ENCODE peak calls at places on chromosomes 16 and 17, in eight cellular contexts. One of them, this sample, is unnamed.

GRCh38 chr17:80036715-80037477 is 454 bp downstream of the CCDC40 start:
- DNase-seq in GM23248: peak; percentile 70
- DNase-seq in vagina: no peak
- DNase-seq in SK-N-SH: peak; percentile 92
- DNase-seq in PC-9: no peak
- DNase-seq in mammary epithelial cell: peak; percentile 5
- DNase-seq in psoas muscle: peak; percentile 30
- DNase-seq in fibroblast of lung: peak; percentile 47
- DNase-seq in this sample: peak; percentile 71

GRCh38 chr16:6020162-6020980 is 922.8 kb upstream of the EEF2KMT start:
- DNase-seq in mammary epithelial cell: no peak
- DNase-seq in SK-N-SH: peak; percentile 67
- DNase-seq in vagina: no peak
- DNase-seq in fibroblast of lung: peak; percentile 12
- DNase-seq in PC-9: no peak
- DNase-seq in GM23248: no peak
- DNase-seq in psoas muscle: no peak
- DNase-seq in this sample: no peak

GRCh38 chr17:65297384-65297783 is 160.2 kb downstream of the RGS9 start:
- DNase-seq in fibroblast of lung: peak; percentile 40
- DNase-seq in vagina: no peak
- DNase-seq in SK-N-SH: no peak
- DNase-seq in psoas muscle: no peak
- DNase-seq in PC-9: no peak
- DNase-seq in GM23248: peak; percentile 86
- DNase-seq in mammary epithelial cell: peak; percentile 6
- DNase-seq in this sample: no peak

GRCh38 chr17:62965649-62966425 is at the start of gene TANC2:
- DNase-seq in psoas muscle: peak; percentile 80
- DNase-seq in vagina: no peak
- DNase-seq in fibroblast of lung: peak; percentile 82
- DNase-seq in SK-N-SH: peak; percentile 99
- DNase-seq in PC-9: peak; percentile 63
- DNase-seq in GM23248: peak; percentile 85
- DNase-seq in mammary epithelial cell: peak; percentile 34
- DNase-seq in this sample: peak; percentile 88

GRCh38 chr16:66660422-66661209 is 35.9 kb downstream of the CMTM4 start:
- DNase-seq in fibroblast of lung: peak; percentile 91
- DNase-seq in PC-9: no peak
- DNase-seq in vagina: no peak
- DNase-seq in psoas muscle: peak; percentile 65
- DNase-seq in GM23248: peak; percentile 94
- DNase-seq in SK-N-SH: peak; percentile 72
- DNase-seq in mammary epithelial cell: peak; percentile 85
- DNase-seq in this sample: peak; percentile 90

GRCh38 chr17:34199932-34200534 is 55.1 kb upstream of the CCL2 start:
- DNase-seq in psoas muscle: peak; percentile 51
- DNase-seq in mammary epithelial cell: peak; percentile 50
- DNase-seq in SK-N-SH: peak; percentile 79
- DNase-seq in fibroblast of lung: peak; percentile 74
- DNase-seq in vagina: no peak
- DNase-seq in GM23248: peak; percentile 85
- DNase-seq in PC-9: peak; percentile 60
- DNase-seq in this sample: peak; percentile 77

GRCh38 chr17:71985111-71986039 is 135.4 kb upstream of the SOX9 start:
- DNase-seq in PC-9: peak; percentile 41
- DNase-seq in psoas muscle: no peak
- DNase-seq in GM23248: no peak
- DNase-seq in mammary epithelial cell: peak; percentile 93
- DNase-seq in SK-N-SH: no peak
- DNase-seq in vagina: no peak
- DNase-seq in fibroblast of lung: peak; percentile 18
- DNase-seq in this sample: no peak

GRCh38 chr17:14069251-14069981 is at the start of gene COX10:
- DNase-seq in fibroblast of lung: peak; percentile 83
- DNase-seq in GM23248: peak; percentile 94
- DNase-seq in psoas muscle: peak; percentile 90
- DNase-seq in mammary epithelial cell: peak; percentile 85
- DNase-seq in SK-N-SH: peak; percentile 89
- DNase-seq in PC-9: peak; percentile 76
- DNase-seq in vagina: peak; percentile 90
- DNase-seq in this sample: peak; percentile 86

GRCh38 chr17:51091635-51092034 is 29.0 kb downstream of the SPAG9 start:
- DNase-seq in GM23248: no peak
- DNase-seq in vagina: no peak
- DNase-seq in psoas muscle: no peak
- DNase-seq in PC-9: no peak
- DNase-seq in mammary epithelial cell: no peak
- DNase-seq in SK-N-SH: no peak
- DNase-seq in fibroblast of lung: no peak
- DNase-seq in this sample: no peak

GRCh38 chr16:35506018-35506897 is 2046.8 kb downstream of the TP53TG3F start:
- DNase-seq in SK-N-SH: peak; percentile 96
- DNase-seq in mammary epithelial cell: no peak
- DNase-seq in psoas muscle: no peak
- DNase-seq in GM23248: no peak
- DNase-seq in PC-9: no peak
- DNase-seq in vagina: no peak
- DNase-seq in fibroblast of lung: no peak
- DNase-seq in this sample: peak; percentile 81

GRCh38 chr16:35510701-35511100 is 2051.3 kb downstream of the TP53TG3F start:
- DNase-seq in fibroblast of lung: no peak
- DNase-seq in GM23248: no peak
- DNase-seq in PC-9: no peak
- DNase-seq in vagina: no peak
- DNase-seq in psoas muscle: no peak
- DNase-seq in mammary epithelial cell: no peak
- DNase-seq in SK-N-SH: no peak
- DNase-seq in this sample: no peak

GRCh38 chr16:35506898-35507194 is 2047.4 kb downstream of the TP53TG3F start:
- DNase-seq in vagina: no peak
- DNase-seq in fibroblast of lung: no peak
- DNase-seq in GM23248: no peak
- DNase-seq in SK-N-SH: peak; percentile 63
- DNase-seq in PC-9: no peak
- DNase-seq in mammary epithelial cell: no peak
- DNase-seq in psoas muscle: no peak
- DNase-seq in this sample: no peak
- H3K9me3 ChIP-seq in vagina: no peaks in the 10 kb centered on the region
- H3K9me3 ChIP-seq in fibroblast of lung: peaks cover 2% of the 10 kb centered on the region
- H3K9me3 ChIP-seq in GM23248: no peaks in the 10 kb centered on the region
- H3K9me3 ChIP-seq in SK-N-SH: no peaks in the 10 kb centered on the region
- H3K9me3 ChIP-seq in PC-9: no peaks in the 10 kb centered on the region
- H3K9me3 ChIP-seq in mammary epithelial cell: peaks cover 20% of the 10 kb centered on the region
- H3K9me3 ChIP-seq in psoas muscle: no peaks in the 10 kb centered on the region
- H3K9me3 ChIP-seq in this sample: peaks cover 10% of the 10 kb centered on the region

GRCh38 chr17:75176625-75177024 is 6.1 kb downstream of the SUMO2 start:
- DNase-seq in fibroblast of lung: no peak
- DNase-seq in SK-N-SH: no peak
- DNase-seq in mammary epithelial cell: no peak
- DNase-seq in PC-9: no peak
- DNase-seq in vagina: no peak
- DNase-seq in GM23248: no peak
- DNase-seq in psoas muscle: no peak
- DNase-seq in this sample: no peak
- H3K36me3 ChIP-seq in fibroblast of lung: peaks cover 11% of the 10 kb centered on the region
- H3K36me3 ChIP-seq in SK-N-SH: peaks cover 24% of the 10 kb centered on the region
- H3K36me3 ChIP-seq in mammary epithelial cell: peaks cover 31% of the 10 kb centered on the region
- H3K36me3 ChIP-seq in PC-9: peaks cover 48% of the 10 kb centered on the region
- H3K36me3 ChIP-seq in vagina: peaks cover 58% of the 10 kb centered on the region
- H3K36me3 ChIP-seq in GM23248: peaks cover 61% of the 10 kb centered on the region
- H3K36me3 ChIP-seq in psoas muscle: peaks cover 88% of the 10 kb centered on the region
- H3K36me3 ChIP-seq in this sample: peaks cover 80% of the 10 kb centered on the region

GRCh38 chr16:31780342-31780741 is 93.3 kb upstream of the ZNF267 start:
- DNase-seq in SK-N-SH: no peak
- DNase-seq in PC-9: no peak
- DNase-seq in psoas muscle: no peak
- DNase-seq in fibroblast of lung: no peak
- DNase-seq in GM23248: no peak
- DNase-seq in mammary epithelial cell: no peak
- DNase-seq in vagina: no peak
- DNase-seq in this sample: no peak

GRCh38 chr16:31785126-31785525 is 88.5 kb upstream of the ZNF267 start:
- DNase-seq in GM23248: no peak
- DNase-seq in PC-9: no peak
- DNase-seq in psoas muscle: no peak
- DNase-seq in mammary epithelial cell: no peak
- DNase-seq in SK-N-SH: no peak
- DNase-seq in fibroblast of lung: no peak
- DNase-seq in vagina: no peak
- DNase-seq in this sample: no peak
- H3K9me3 ChIP-seq in GM23248: no peaks in the 10 kb centered on the region
- H3K9me3 ChIP-seq in PC-9: no peaks in the 10 kb centered on the region
- H3K9me3 ChIP-seq in psoas muscle: peaks cover 71% of the 10 kb centered on the region
- H3K9me3 ChIP-seq in mammary epithelial cell: peaks cover 14% of the 10 kb centered on the region
- H3K9me3 ChIP-seq in SK-N-SH: no peaks in the 10 kb centered on the region
- H3K9me3 ChIP-seq in fibroblast of lung: no peaks in the 10 kb centered on the region
- H3K9me3 ChIP-seq in vagina: peaks cover 21% of the 10 kb centered on the region
- H3K9me3 ChIP-seq in this sample: no peaks in the 10 kb centered on the region

GRCh38 chr16:2233872-2234812 is 2.1 kb upstream of the DNASE1L2 start:
- DNase-seq in fibroblast of lung: no peak
- DNase-seq in mammary epithelial cell: no peak
- DNase-seq in PC-9: no peak
- DNase-seq in psoas muscle: no peak
- DNase-seq in GM23248: no peak
- DNase-seq in SK-N-SH: no peak
- DNase-seq in vagina: no peak
- DNase-seq in this sample: no peak
- H3K36me3 ChIP-seq in fibroblast of lung: peaks cover 35% of the 10 kb centered on the region
- H3K36me3 ChIP-seq in mammary epithelial cell: peaks cover 7% of the 10 kb centered on the region
- H3K36me3 ChIP-seq in PC-9: no peaks in the 10 kb centered on the region
- H3K36me3 ChIP-seq in psoas muscle: peaks cover 67% of the 10 kb centered on the region
- H3K36me3 ChIP-seq in GM23248: no peaks in the 10 kb centered on the region
- H3K36me3 ChIP-seq in SK-N-SH: peaks cover 62% of the 10 kb centered on the region
- H3K36me3 ChIP-seq in vagina: peaks cover 60% of the 10 kb centered on the region
- H3K36me3 ChIP-seq in this sample: peaks cover 61% of the 10 kb centered on the region

DNA sequence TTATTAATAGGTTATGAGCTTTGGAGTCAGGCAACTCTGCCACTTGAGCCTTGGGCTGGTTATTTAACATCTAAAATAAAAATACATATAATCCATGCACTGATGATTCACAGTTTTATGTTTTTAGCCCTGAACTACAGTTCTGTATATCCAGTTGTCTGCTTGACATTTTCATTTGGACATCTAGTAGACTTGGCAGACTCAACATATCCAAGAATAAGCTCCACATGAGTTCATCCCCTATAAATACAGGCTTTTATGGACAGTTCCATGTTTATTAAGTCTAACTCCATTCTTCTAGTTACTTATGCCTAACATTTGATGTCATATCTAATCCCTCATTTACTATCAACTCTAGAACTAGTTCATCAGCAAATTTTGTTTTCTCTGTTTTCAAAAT is 174.2 kb downstream of the KIF2B start:
- DNase-seq in SK-N-SH: no peak
- DNase-seq in fibroblast of lung: no peak
- DNase-seq in GM23248: no peak
- DNase-seq in vagina: no peak
- DNase-seq in mammary epithelial cell: no peak
- DNase-seq in PC-9: no peak
- DNase-seq in psoas muscle: no peak
- DNase-seq in this sample: no peak
- H3K9me3 ChIP-seq in SK-N-SH: no peaks in the 10 kb centered on the region
- H3K9me3 ChIP-seq in fibroblast of lung: no peaks in the 10 kb centered on the region
- H3K9me3 ChIP-seq in GM23248: no peaks in the 10 kb centered on the region
- H3K9me3 ChIP-seq in vagina: no peaks in the 10 kb centered on the region
- H3K9me3 ChIP-seq in mammary epithelial cell: peaks cover 4% of the 10 kb centered on the region
- H3K9me3 ChIP-seq in PC-9: no peaks in the 10 kb centered on the region
- H3K9me3 ChIP-seq in psoas muscle: no peaks in the 10 kb centered on the region
- H3K9me3 ChIP-seq in this sample: no peaks in the 10 kb centered on the region

DNA sequence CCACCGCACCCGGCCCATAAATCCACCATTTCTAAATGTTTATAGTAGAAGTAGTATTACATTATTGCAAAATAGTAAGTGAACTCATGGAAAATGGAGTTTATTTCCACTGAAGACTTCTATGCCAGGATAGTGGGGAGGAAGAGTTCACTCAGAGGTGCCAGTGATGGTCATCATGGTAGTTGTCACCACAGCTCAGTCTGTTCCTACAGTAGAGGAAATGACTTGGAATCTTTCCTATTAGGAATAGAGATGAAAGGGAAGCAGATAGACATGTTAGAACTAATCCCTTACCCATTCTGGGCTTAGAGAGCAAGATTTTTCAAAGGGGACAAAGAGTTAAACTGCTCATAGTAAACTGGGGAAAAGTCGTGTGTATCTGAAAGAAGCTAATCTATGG is 20.1 kb downstream of the MRPL45 start:
- DNase-seq in PC-9: no peak
- DNase-seq in mammary epithelial cell: no peak
- DNase-seq in SK-N-SH: no peak
- DNase-seq in psoas muscle: no peak
- DNase-seq in vagina: no peak
- DNase-seq in GM23248: no peak
- DNase-seq in fibroblast of lung: no peak
- DNase-seq in this sample: no peak
- H3K36me3 ChIP-seq in PC-9: peaks cover 9% of the 10 kb centered on the region
- H3K36me3 ChIP-seq in mammary epithelial cell: peaks cover 4% of the 10 kb centered on the region
- H3K36me3 ChIP-seq in SK-N-SH: peaks cover 7% of the 10 kb centered on the region
- H3K36me3 ChIP-seq in psoas muscle: peaks cover 52% of the 10 kb centered on the region
- H3K36me3 ChIP-seq in vagina: peaks cover 16% of the 10 kb centered on the region
- H3K36me3 ChIP-seq in GM23248: peaks cover 5% of the 10 kb centered on the region
- H3K36me3 ChIP-seq in fibroblast of lung: no peaks in the 10 kb centered on the region
- H3K36me3 ChIP-seq in this sample: peaks cover 14% of the 10 kb centered on the region

GRCh38 chr17:54452666-54453348 is 447.8 kb upstream of the TOM1L1 start:
- DNase-seq in psoas muscle: no peak
- DNase-seq in GM23248: peak; percentile 0
- DNase-seq in SK-N-SH: no peak
- DNase-seq in vagina: no peak
- DNase-seq in fibroblast of lung: no peak
- DNase-seq in mammary epithelial cell: no peak
- DNase-seq in PC-9: no peak
- DNase-seq in this sample: no peak

GRCh38 chr17:54451051-54451450 is 449.6 kb upstream of the TOM1L1 start:
- DNase-seq in psoas muscle: no peak
- DNase-seq in GM23248: no peak
- DNase-seq in vagina: no peak
- DNase-seq in SK-N-SH: no peak
- DNase-seq in mammary epithelial cell: no peak
- DNase-seq in fibroblast of lung: no peak
- DNase-seq in PC-9: no peak
- DNase-seq in this sample: no peak

GRCh38 chr17:54455251-54455868 is 445.3 kb upstream of the TOM1L1 start:
- DNase-seq in vagina: no peak
- DNase-seq in SK-N-SH: no peak
- DNase-seq in psoas muscle: no peak
- DNase-seq in PC-9: no peak
- DNase-seq in fibroblast of lung: no peak
- DNase-seq in mammary epithelial cell: no peak
- DNase-seq in GM23248: no peak
- DNase-seq in this sample: no peak
- H3K9me3 ChIP-seq in vagina: peaks cover 7% of the 10 kb centered on the region
- H3K9me3 ChIP-seq in SK-N-SH: peaks cover 23% of the 10 kb centered on the region
- H3K9me3 ChIP-seq in psoas muscle: peaks cover 10% of the 10 kb centered on the region
- H3K9me3 ChIP-seq in PC-9: peaks cover 4% of the 10 kb centered on the region
- H3K9me3 ChIP-seq in fibroblast of lung: no peaks in the 10 kb centered on the region
- H3K9me3 ChIP-seq in mammary epithelial cell: peaks cover 5% of the 10 kb centered on the region
- H3K9me3 ChIP-seq in GM23248: peaks cover 6% of the 10 kb centered on the region
- H3K9me3 ChIP-seq in this sample: no peaks in the 10 kb centered on the region

DNA sequence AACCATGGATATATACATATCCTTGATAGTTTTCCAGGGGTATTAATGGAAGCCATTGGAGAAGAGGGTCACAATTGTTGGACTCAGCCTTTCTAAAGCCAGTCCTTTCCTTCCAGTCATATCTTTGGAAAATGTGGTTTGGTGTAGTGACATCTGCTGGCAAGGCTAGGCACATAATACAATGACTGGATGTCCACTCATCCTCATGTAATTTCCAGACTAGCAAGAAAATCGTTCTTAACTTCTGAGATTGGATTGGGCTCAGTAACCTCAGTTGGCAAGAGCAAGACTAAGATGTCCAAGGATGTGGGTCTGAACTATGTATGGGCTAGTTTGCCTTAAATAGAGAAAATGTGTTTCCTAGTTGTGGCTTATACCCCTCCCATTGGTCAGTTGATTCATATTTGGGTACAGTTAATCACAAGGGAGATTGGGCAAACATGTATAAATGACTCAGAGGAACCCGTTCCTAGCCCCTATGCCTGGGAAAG is 8.7 kb upstream of the KAT7 start:
- DNase-seq in psoas muscle: no peak
- DNase-seq in SK-N-SH: peak; percentile 40
- DNase-seq in vagina: no peak
- DNase-seq in mammary epithelial cell: peak; percentile 81
- DNase-seq in PC-9: peak; percentile 55
- DNase-seq in GM23248: peak; percentile 95
- DNase-seq in fibroblast of lung: peak; percentile 98
- DNase-seq in this sample: peak; percentile 42
- H3K36me3 ChIP-seq in psoas muscle: no peaks in the 10 kb centered on the region
- H3K36me3 ChIP-seq in SK-N-SH: no peaks in the 10 kb centered on the region
- H3K36me3 ChIP-seq in vagina: no peaks in the 10 kb centered on the region
- H3K36me3 ChIP-seq in mammary epithelial cell: no peaks in the 10 kb centered on the region
- H3K36me3 ChIP-seq in PC-9: no peaks in the 10 kb centered on the region
- H3K36me3 ChIP-seq in GM23248: no peaks in the 10 kb centered on the region
- H3K36me3 ChIP-seq in fibroblast of lung: no peaks in the 10 kb centered on the region
- H3K36me3 ChIP-seq in this sample: no peaks in the 10 kb centered on the region